ENCODE peak calls at places on chromosomes 6 and 20, in ten cellular contexts. One of them, this sample, is unnamed.

GRCh38 chr6:157865249-157865648 is 42.2 kb downstream of the SNX9 start:
- DNase-seq in neural crest cell: no peak
- DNase-seq in cardiac fibroblast: no peak
- DNase-seq in stomach: no peak
- DNase-seq in astrocyte: no peak
- DNase-seq in psoas muscle: no peak
- DNase-seq in dorsolateral prefrontal cortex: no peak
- DNase-seq in mammary epithelial cell: no peak
- DNase-seq in IMR-90: no peak
- DNase-seq in GM06990: no peak
- DNase-seq in this sample: no peak

GRCh38 chr6:3633711-3634110 is 117.8 kb downstream of the PXDC1 start:
- DNase-seq in GM06990: no peak
- DNase-seq in mammary epithelial cell: no peak
- DNase-seq in IMR-90: no peak
- DNase-seq in astrocyte: no peak
- DNase-seq in stomach: no peak
- DNase-seq in neural crest cell: no peak
- DNase-seq in cardiac fibroblast: no peak
- DNase-seq in psoas muscle: no peak
- DNase-seq in dorsolateral prefrontal cortex: no peak
- DNase-seq in this sample: no peak

GRCh38 chr6:80338201-80338836 is 231.8 kb downstream of the BCKDHB start:
- DNase-seq in stomach: peak
- DNase-seq in GM06990: peak
- DNase-seq in astrocyte: no peak
- DNase-seq in IMR-90: peak
- DNase-seq in neural crest cell: peak
- DNase-seq in cardiac fibroblast: peak
- DNase-seq in psoas muscle: peak
- DNase-seq in dorsolateral prefrontal cortex: peak
- DNase-seq in mammary epithelial cell: peak
- DNase-seq in this sample: peak

GRCh38 chr6:129350278-129350677 is 359.7 kb downstream of the ARHGAP18 start:
- DNase-seq in neural crest cell: no peak
- DNase-seq in astrocyte: no peak
- DNase-seq in IMR-90: no peak
- DNase-seq in dorsolateral prefrontal cortex: no peak
- DNase-seq in psoas muscle: no peak
- DNase-seq in GM06990: no peak
- DNase-seq in stomach: no peak
- DNase-seq in cardiac fibroblast: no peak
- DNase-seq in mammary epithelial cell: no peak
- DNase-seq in this sample: no peak

GRCh38 chr20:50308513-50309279 is 118.1 kb downstream of the CEBPB start:
- DNase-seq in neural crest cell: no peak
- DNase-seq in mammary epithelial cell: peak
- DNase-seq in astrocyte: peak
- DNase-seq in GM06990: no peak
- DNase-seq in dorsolateral prefrontal cortex: no peak
- DNase-seq in IMR-90: peak
- DNase-seq in cardiac fibroblast: peak
- DNase-seq in psoas muscle: peak
- DNase-seq in stomach: peak
- DNase-seq in this sample: no peak

GRCh38 chr6:93369586-93370134 is 49.7 kb downstream of the EPHA7 start:
- DNase-seq in GM06990: no peak
- DNase-seq in mammary epithelial cell: no peak
- DNase-seq in dorsolateral prefrontal cortex: no peak
- DNase-seq in IMR-90: no peak
- DNase-seq in neural crest cell: no peak
- DNase-seq in stomach: no peak
- DNase-seq in astrocyte: no peak
- DNase-seq in cardiac fibroblast: no peak
- DNase-seq in psoas muscle: no peak
- DNase-seq in this sample: no peak

GRCh38 chr6:109202409-109203264 is 107.3 kb downstream of the CEP57L1 start:
- DNase-seq in stomach: no peak
- DNase-seq in mammary epithelial cell: peak
- DNase-seq in GM06990: no peak
- DNase-seq in cardiac fibroblast: peak
- DNase-seq in neural crest cell: no peak
- DNase-seq in astrocyte: no peak
- DNase-seq in IMR-90: peak
- DNase-seq in dorsolateral prefrontal cortex: no peak
- DNase-seq in psoas muscle: no peak
- DNase-seq in this sample: peak

GRCh38 chr20:15857131-15857784 is 716.0 kb downstream of the KIF16B start:
- DNase-seq in GM06990: peak
- DNase-seq in neural crest cell: no peak
- DNase-seq in IMR-90: no peak
- DNase-seq in mammary epithelial cell: no peak
- DNase-seq in stomach: no peak
- DNase-seq in astrocyte: no peak
- DNase-seq in dorsolateral prefrontal cortex: no peak
- DNase-seq in psoas muscle: no peak
- DNase-seq in cardiac fibroblast: no peak
- DNase-seq in this sample: no peak

GRCh38 chr6:7881765-7882500 is 28.7 kb downstream of the TXNDC5 start:
- DNase-seq in neural crest cell: no peak
- DNase-seq in GM06990: no peak
- DNase-seq in stomach: no peak
- DNase-seq in IMR-90: no peak
- DNase-seq in psoas muscle: no peak
- DNase-seq in dorsolateral prefrontal cortex: no peak
- DNase-seq in cardiac fibroblast: no peak
- DNase-seq in mammary epithelial cell: peak
- DNase-seq in astrocyte: no peak
- DNase-seq in this sample: no peak

GRCh38 chr6:170311696-170312095 is 5.1 kb downstream of the FAM120B start:
- DNase-seq in IMR-90: peak
- DNase-seq in GM06990: no peak
- DNase-seq in astrocyte: no peak
- DNase-seq in psoas muscle: no peak
- DNase-seq in cardiac fibroblast: no peak
- DNase-seq in dorsolateral prefrontal cortex: no peak
- DNase-seq in neural crest cell: no peak
- DNase-seq in stomach: no peak
- DNase-seq in mammary epithelial cell: no peak
- DNase-seq in this sample: no peak

GRCh38 chr20:11522359-11522758 is 395.3 kb upstream of the BTBD3 start:
- DNase-seq in astrocyte: peak
- DNase-seq in cardiac fibroblast: no peak
- DNase-seq in neural crest cell: no peak
- DNase-seq in GM06990: no peak
- DNase-seq in psoas muscle: no peak
- DNase-seq in mammary epithelial cell: no peak
- DNase-seq in dorsolateral prefrontal cortex: no peak
- DNase-seq in stomach: no peak
- DNase-seq in IMR-90: no peak
- DNase-seq in this sample: no peak

GRCh38 chr20:46940616-46941015 is 46.0 kb downstream of the EYA2 start:
- DNase-seq in astrocyte: no peak
- DNase-seq in dorsolateral prefrontal cortex: no peak
- DNase-seq in GM06990: no peak
- DNase-seq in mammary epithelial cell: no peak
- DNase-seq in stomach: no peak
- DNase-seq in cardiac fibroblast: no peak
- DNase-seq in IMR-90: no peak
- DNase-seq in neural crest cell: no peak
- DNase-seq in psoas muscle: no peak
- DNase-seq in this sample: no peak

DNA sequence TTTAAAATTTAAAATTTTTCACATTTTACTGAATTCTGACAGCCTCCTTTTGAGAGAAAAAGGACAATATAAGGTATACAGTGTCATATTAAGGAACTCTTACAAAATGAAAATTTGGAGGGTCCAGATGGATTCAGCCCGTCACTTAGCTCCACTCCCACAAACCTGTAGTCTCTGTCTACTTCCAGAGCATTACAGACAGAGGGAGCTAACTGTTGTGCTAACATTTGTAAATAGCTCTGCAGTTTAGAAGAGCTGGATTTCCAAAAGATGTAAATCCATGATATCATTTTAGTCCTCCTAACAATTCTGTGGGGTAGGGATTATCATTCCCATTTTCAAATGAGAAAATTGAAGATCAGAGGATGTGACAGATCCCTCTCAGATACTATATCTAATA is 16.1 kb upstream of the SERINC3 start:
- DNase-seq in cardiac fibroblast: peak
- DNase-seq in astrocyte: no peak
- DNase-seq in stomach: no peak
- DNase-seq in GM06990: no peak
- DNase-seq in mammary epithelial cell: no peak
- DNase-seq in dorsolateral prefrontal cortex: no peak
- DNase-seq in neural crest cell: no peak
- DNase-seq in psoas muscle: no peak
- DNase-seq in IMR-90: peak
- DNase-seq in this sample: no peak
- TF ChIP-seq CTCF in cardiac fibroblast: peak
- TF ChIP-seq CTCF in astrocyte: no peak
- TF ChIP-seq CTCF in stomach: peak
- TF ChIP-seq CTCF in GM06990: no peak
- TF ChIP-seq CTCF in mammary epithelial cell: peak
- TF ChIP-seq CTCF in dorsolateral prefrontal cortex: peak
- TF ChIP-seq CTCF in neural crest cell: no peak
- TF ChIP-seq CTCF in psoas muscle: peak
- TF ChIP-seq CTCF in IMR-90: peak
- TF ChIP-seq CTCF in this sample: no peak

DNA sequence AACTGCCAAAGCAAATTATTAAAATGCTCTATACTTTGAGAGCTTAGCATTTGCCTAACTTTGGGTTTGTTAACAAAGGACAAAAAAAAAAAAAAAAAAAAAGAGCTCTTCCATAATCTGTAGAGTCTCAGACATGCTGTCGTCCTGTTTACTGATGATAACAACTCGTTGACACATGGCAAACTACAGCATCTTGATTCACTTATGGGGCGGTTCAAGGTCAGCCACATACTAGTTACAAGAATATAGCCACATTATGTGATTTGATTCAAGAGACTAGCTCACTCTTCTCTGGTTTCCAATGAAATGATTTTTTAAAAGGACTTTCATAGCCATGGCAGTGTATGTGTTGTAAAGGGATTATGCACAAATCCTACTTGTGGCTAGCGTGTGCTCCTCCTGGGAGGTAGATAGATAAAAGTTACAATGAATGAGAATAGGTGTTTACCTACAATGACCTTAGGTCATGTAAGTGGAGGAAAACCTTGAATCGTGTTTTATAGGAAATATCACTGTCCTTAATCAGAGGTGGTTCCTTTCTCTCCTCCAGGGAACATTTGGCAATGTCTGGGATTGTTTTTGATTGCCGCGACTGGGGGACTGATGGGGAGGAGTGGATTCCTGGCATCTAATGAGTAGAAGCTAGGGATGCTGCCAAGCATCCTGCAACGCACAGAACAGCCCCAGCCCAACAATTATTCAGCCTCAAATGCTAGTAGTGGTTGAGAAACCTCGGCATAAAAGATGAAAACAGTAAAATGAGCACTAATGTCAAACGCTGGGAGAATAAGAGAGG is 969.2 kb upstream of the SLC35B3 start:
- DNase-seq in GM06990: no peak
- DNase-seq in astrocyte: peak
- DNase-seq in neural crest cell: no peak
- DNase-seq in cardiac fibroblast: no peak
- DNase-seq in dorsolateral prefrontal cortex: no peak
- DNase-seq in mammary epithelial cell: no peak
- DNase-seq in IMR-90: no peak
- DNase-seq in stomach: no peak
- DNase-seq in psoas muscle: no peak
- DNase-seq in this sample: no peak
- TF ChIP-seq CTCF in GM06990: no peak
- TF ChIP-seq CTCF in astrocyte: no peak
- TF ChIP-seq CTCF in neural crest cell: no peak
- TF ChIP-seq CTCF in cardiac fibroblast: no peak
- TF ChIP-seq CTCF in dorsolateral prefrontal cortex: no peak
- TF ChIP-seq CTCF in mammary epithelial cell: no peak
- TF ChIP-seq CTCF in IMR-90: no peak
- TF ChIP-seq CTCF in stomach: no peak
- TF ChIP-seq CTCF in psoas muscle: no peak
- TF ChIP-seq CTCF in this sample: no peak

GRCh38 chr6:160347259-160348208 is 644 bp upstream of the SLC22A3 start:
- DNase-seq in dorsolateral prefrontal cortex: no peak
- DNase-seq in neural crest cell: no peak
- DNase-seq in GM06990: no peak
- DNase-seq in IMR-90: no peak
- DNase-seq in cardiac fibroblast: no peak
- DNase-seq in stomach: no peak
- DNase-seq in psoas muscle: peak
- DNase-seq in mammary epithelial cell: no peak
- DNase-seq in astrocyte: no peak
- DNase-seq in this sample: no peak

GRCh38 chr6:160344281-160344680 is 3.9 kb upstream of the SLC22A3 start:
- DNase-seq in astrocyte: peak
- DNase-seq in neural crest cell: no peak
- DNase-seq in psoas muscle: no peak
- DNase-seq in mammary epithelial cell: peak
- DNase-seq in cardiac fibroblast: peak
- DNase-seq in dorsolateral prefrontal cortex: no peak
- DNase-seq in GM06990: no peak
- DNase-seq in IMR-90: no peak
- DNase-seq in stomach: no peak
- DNase-seq in this sample: no peak

GRCh38 chr6:160349837-160350236 is 1.7 kb downstream of the SLC22A3 start:
- DNase-seq in dorsolateral prefrontal cortex: no peak
- DNase-seq in astrocyte: no peak
- DNase-seq in GM06990: no peak
- DNase-seq in mammary epithelial cell: no peak
- DNase-seq in neural crest cell: no peak
- DNase-seq in IMR-90: no peak
- DNase-seq in stomach: no peak
- DNase-seq in cardiac fibroblast: no peak
- DNase-seq in psoas muscle: no peak
- DNase-seq in this sample: no peak

GRCh38 chr6:160348209-160348551 is at the start of gene SLC22A3:
- DNase-seq in psoas muscle: peak
- DNase-seq in IMR-90: no peak
- DNase-seq in stomach: peak
- DNase-seq in GM06990: no peak
- DNase-seq in mammary epithelial cell: no peak
- DNase-seq in neural crest cell: no peak
- DNase-seq in cardiac fibroblast: peak
- DNase-seq in dorsolateral prefrontal cortex: no peak
- DNase-seq in astrocyte: no peak
- DNase-seq in this sample: no peak

GRCh38 chr6:160348552-160349441 is 619 bp downstream of the SLC22A3 start:
- DNase-seq in stomach: peak
- DNase-seq in dorsolateral prefrontal cortex: no peak
- DNase-seq in GM06990: no peak
- DNase-seq in cardiac fibroblast: peak
- DNase-seq in psoas muscle: peak
- DNase-seq in astrocyte: peak
- DNase-seq in neural crest cell: peak
- DNase-seq in mammary epithelial cell: peak
- DNase-seq in IMR-90: no peak
- DNase-seq in this sample: peak
- TF ChIP-seq CTCF in stomach: peak
- TF ChIP-seq CTCF in dorsolateral prefrontal cortex: no peak
- TF ChIP-seq CTCF in GM06990: no peak
- TF ChIP-seq CTCF in cardiac fibroblast: no peak
- TF ChIP-seq CTCF in psoas muscle: peak
- TF ChIP-seq CTCF in astrocyte: no peak
- TF ChIP-seq CTCF in neural crest cell: peak
- TF ChIP-seq CTCF in mammary epithelial cell: peak
- TF ChIP-seq CTCF in IMR-90: no peak
- TF ChIP-seq CTCF in this sample: no peak

GRCh38 chr6:148947621-148948444 is 201.0 kb downstream of the UST start:
- DNase-seq in IMR-90: peak
- DNase-seq in astrocyte: peak
- DNase-seq in psoas muscle: peak
- DNase-seq in cardiac fibroblast: peak
- DNase-seq in dorsolateral prefrontal cortex: peak
- DNase-seq in neural crest cell: peak
- DNase-seq in mammary epithelial cell: peak
- DNase-seq in stomach: peak
- DNase-seq in GM06990: peak
- DNase-seq in this sample: peak
- TF ChIP-seq CTCF in IMR-90: peak
- TF ChIP-seq CTCF in astrocyte: peak
- TF ChIP-seq CTCF in psoas muscle: peak
- TF ChIP-seq CTCF in cardiac fibroblast: peak
- TF ChIP-seq CTCF in dorsolateral prefrontal cortex: peak
- TF ChIP-seq CTCF in neural crest cell: peak
- TF ChIP-seq CTCF in mammary epithelial cell: peak
- TF ChIP-seq CTCF in stomach: peak
- TF ChIP-seq CTCF in GM06990: peak
- TF ChIP-seq CTCF in this sample: peak